ENCODE peak calls at places on chromosomes 2 and 18, in nine cellular contexts. One of them, this sample, is unnamed.

GRCh38 chr2:23631391-23631790 is 246.4 kb downstream of the KLHL29 start:
- DNase-seq in K562: no peak
- DNase-seq in endothelial cell of umbilical vein: no peak
- DNase-seq in HCT116: no peak
- DNase-seq in sigmoid colon: no peak
- DNase-seq in adrenal gland: no peak
- DNase-seq in A549: no peak
- DNase-seq in ovary: no peak
- DNase-seq in body of pancreas: no peak
- DNase-seq in this sample: no peak

GRCh38 chr18:59729781-59730180 is 32.6 kb upstream of the CCBE1 start:
- DNase-seq in ovary: no peak
- DNase-seq in endothelial cell of umbilical vein: no peak
- DNase-seq in body of pancreas: no peak
- DNase-seq in A549: peak
- DNase-seq in HCT116: no peak
- DNase-seq in sigmoid colon: no peak
- DNase-seq in K562: no peak
- DNase-seq in adrenal gland: no peak
- DNase-seq in this sample: no peak

GRCh38 chr2:195280024-195280423 is 377.0 kb upstream of the SLC39A10 start:
- DNase-seq in adrenal gland: no peak
- DNase-seq in sigmoid colon: no peak
- DNase-seq in A549: no peak
- DNase-seq in endothelial cell of umbilical vein: no peak
- DNase-seq in K562: no peak
- DNase-seq in ovary: no peak
- DNase-seq in body of pancreas: no peak
- DNase-seq in HCT116: no peak
- DNase-seq in this sample: no peak

GRCh38 chr2:203453858-203454451 is 81.1 kb downstream of the RAPH1 start:
- DNase-seq in sigmoid colon: no peak
- DNase-seq in endothelial cell of umbilical vein: peak
- DNase-seq in A549: peak
- DNase-seq in adrenal gland: peak
- DNase-seq in ovary: no peak
- DNase-seq in HCT116: peak
- DNase-seq in K562: peak
- DNase-seq in body of pancreas: peak
- DNase-seq in this sample: no peak

GRCh38 chr2:223396993-223397392 is 205.2 kb downstream of the SCG2 start:
- DNase-seq in HCT116: no peak
- DNase-seq in K562: no peak
- DNase-seq in endothelial cell of umbilical vein: no peak
- DNase-seq in body of pancreas: no peak
- DNase-seq in A549: no peak
- DNase-seq in ovary: no peak
- DNase-seq in sigmoid colon: no peak
- DNase-seq in adrenal gland: no peak
- DNase-seq in this sample: no peak

GRCh38 chr18:60873708-60874107 is 459.5 kb upstream of the CDH20 start:
- DNase-seq in body of pancreas: no peak
- DNase-seq in sigmoid colon: no peak
- DNase-seq in A549: no peak
- DNase-seq in adrenal gland: no peak
- DNase-seq in HCT116: no peak
- DNase-seq in endothelial cell of umbilical vein: peak
- DNase-seq in ovary: no peak
- DNase-seq in K562: no peak
- DNase-seq in this sample: no peak

GRCh38 chr2:16719409-16719808 is 53.8 kb upstream of the CYRIA start:
- DNase-seq in A549: no peak
- DNase-seq in adrenal gland: no peak
- DNase-seq in body of pancreas: no peak
- DNase-seq in endothelial cell of umbilical vein: no peak
- DNase-seq in sigmoid colon: no peak
- DNase-seq in ovary: no peak
- DNase-seq in HCT116: no peak
- DNase-seq in K562: no peak
- DNase-seq in this sample: no peak

GRCh38 chr18:78978336-78979057 is 1.1 kb upstream of the SALL3 start:
- DNase-seq in HCT116: no peak
- DNase-seq in ovary: no peak
- DNase-seq in endothelial cell of umbilical vein: no peak
- DNase-seq in K562: no peak
- DNase-seq in body of pancreas: no peak
- DNase-seq in A549: no peak
- DNase-seq in adrenal gland: no peak
- DNase-seq in sigmoid colon: no peak
- DNase-seq in this sample: no peak

GRCh38 chr2:109558076-109558882 is 55.5 kb downstream of the SEPTIN10 start:
- DNase-seq in adrenal gland: no peak
- DNase-seq in endothelial cell of umbilical vein: peak
- DNase-seq in sigmoid colon: no peak
- DNase-seq in HCT116: peak
- DNase-seq in body of pancreas: peak
- DNase-seq in ovary: no peak
- DNase-seq in K562: no peak
- DNase-seq in A549: peak
- DNase-seq in this sample: peak

GRCh38 chr2:185782223-185782769 is 43.7 kb downstream of the FSIP2 start:
- DNase-seq in ovary: no peak
- DNase-seq in adrenal gland: no peak
- DNase-seq in K562: no peak
- DNase-seq in sigmoid colon: no peak
- DNase-seq in body of pancreas: no peak
- DNase-seq in HCT116: no peak
- DNase-seq in endothelial cell of umbilical vein: no peak
- DNase-seq in A549: no peak
- DNase-seq in this sample: no peak

GRCh38 chr18:24659837-24660720 is 199.6 kb downstream of the HRH4 start:
- DNase-seq in A549: no peak
- DNase-seq in body of pancreas: peak
- DNase-seq in HCT116: no peak
- DNase-seq in K562: no peak
- DNase-seq in ovary: peak
- DNase-seq in adrenal gland: no peak
- DNase-seq in sigmoid colon: peak
- DNase-seq in endothelial cell of umbilical vein: peak
- DNase-seq in this sample: peak

GRCh38 chr2:216974321-216975302 is 114.7 kb upstream of the TNP1 start:
- DNase-seq in endothelial cell of umbilical vein: no peak
- DNase-seq in sigmoid colon: peak
- DNase-seq in HCT116: no peak
- DNase-seq in adrenal gland: no peak
- DNase-seq in K562: no peak
- DNase-seq in ovary: peak
- DNase-seq in body of pancreas: no peak
- DNase-seq in A549: no peak
- DNase-seq in this sample: no peak

GRCh38 chr2:1550658-1551316 is 137.5 kb downstream of the TPO start:
- DNase-seq in A549: peak
- DNase-seq in HCT116: peak
- DNase-seq in ovary: peak
- DNase-seq in sigmoid colon: peak
- DNase-seq in endothelial cell of umbilical vein: peak
- DNase-seq in K562: peak
- DNase-seq in body of pancreas: peak
- DNase-seq in adrenal gland: peak
- DNase-seq in this sample: peak

GRCh38 chr2:145682536-145683157 is 1162.7 kb upstream of the ZEB2 start:
- DNase-seq in K562: no peak
- DNase-seq in ovary: no peak
- DNase-seq in adrenal gland: no peak
- DNase-seq in endothelial cell of umbilical vein: peak
- DNase-seq in sigmoid colon: no peak
- DNase-seq in HCT116: no peak
- DNase-seq in A549: no peak
- DNase-seq in body of pancreas: no peak
- DNase-seq in this sample: no peak

GRCh38 chr2:11482473-11483031 is 16.6 kb upstream of the E2F6 start:
- DNase-seq in ovary: peak
- DNase-seq in A549: no peak
- DNase-seq in adrenal gland: no peak
- DNase-seq in HCT116: no peak
- DNase-seq in endothelial cell of umbilical vein: no peak
- DNase-seq in K562: no peak
- DNase-seq in body of pancreas: no peak
- DNase-seq in sigmoid colon: no peak
- DNase-seq in this sample: no peak

DNA sequence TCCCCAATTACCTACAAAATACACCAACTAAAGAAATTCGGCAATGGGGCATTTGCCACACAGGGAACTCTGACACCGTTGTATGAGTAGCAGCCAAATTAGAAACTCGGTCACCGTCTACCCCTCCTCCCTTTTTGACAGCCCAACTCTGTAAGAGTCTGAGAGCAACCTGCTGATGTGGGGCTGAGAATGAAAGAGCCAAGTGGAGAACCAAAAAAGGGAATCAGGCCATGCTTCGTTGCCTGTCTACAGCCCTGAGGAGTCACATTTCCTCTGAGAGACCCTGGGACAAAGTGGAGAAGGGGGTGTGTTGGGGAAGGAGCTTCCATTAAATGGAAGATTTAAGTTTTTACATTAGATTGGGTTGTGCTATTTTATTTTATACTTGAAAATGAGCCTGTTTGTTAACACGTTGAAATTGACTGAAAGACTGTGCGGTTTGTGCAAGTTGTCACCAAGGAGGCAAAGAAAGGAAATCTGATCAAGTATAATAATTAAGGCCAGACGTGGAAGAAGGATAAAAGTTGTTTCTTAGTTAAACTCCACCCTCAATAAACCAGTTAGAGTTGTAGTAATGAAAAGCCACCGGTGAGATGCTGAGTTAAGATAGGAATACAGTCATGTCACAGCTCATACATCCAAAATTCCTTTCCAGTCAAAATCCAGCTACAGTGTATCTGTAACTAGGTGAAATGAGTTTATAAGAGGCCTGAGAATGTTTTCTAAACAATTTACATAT is 131.7 kb upstream of the CREB1 start:
- DNase-seq in body of pancreas: no peak
- DNase-seq in adrenal gland: no peak
- DNase-seq in K562: no peak
- DNase-seq in ovary: no peak
- DNase-seq in A549: no peak
- DNase-seq in endothelial cell of umbilical vein: no peak
- DNase-seq in HCT116: no peak
- DNase-seq in sigmoid colon: no peak
- DNase-seq in this sample: no peak
- TF ChIP-seq POLR2A in body of pancreas: no peak
- TF ChIP-seq POLR2A in adrenal gland: no peak
- TF ChIP-seq POLR2A in K562: no peak
- TF ChIP-seq POLR2A in ovary: no peak
- TF ChIP-seq POLR2A in A549: no peak
- TF ChIP-seq POLR2A in endothelial cell of umbilical vein: no peak
- TF ChIP-seq POLR2A in HCT116: no peak
- TF ChIP-seq POLR2A in sigmoid colon: no peak
- TF ChIP-seq POLR2A in this sample: no peak

DNA sequence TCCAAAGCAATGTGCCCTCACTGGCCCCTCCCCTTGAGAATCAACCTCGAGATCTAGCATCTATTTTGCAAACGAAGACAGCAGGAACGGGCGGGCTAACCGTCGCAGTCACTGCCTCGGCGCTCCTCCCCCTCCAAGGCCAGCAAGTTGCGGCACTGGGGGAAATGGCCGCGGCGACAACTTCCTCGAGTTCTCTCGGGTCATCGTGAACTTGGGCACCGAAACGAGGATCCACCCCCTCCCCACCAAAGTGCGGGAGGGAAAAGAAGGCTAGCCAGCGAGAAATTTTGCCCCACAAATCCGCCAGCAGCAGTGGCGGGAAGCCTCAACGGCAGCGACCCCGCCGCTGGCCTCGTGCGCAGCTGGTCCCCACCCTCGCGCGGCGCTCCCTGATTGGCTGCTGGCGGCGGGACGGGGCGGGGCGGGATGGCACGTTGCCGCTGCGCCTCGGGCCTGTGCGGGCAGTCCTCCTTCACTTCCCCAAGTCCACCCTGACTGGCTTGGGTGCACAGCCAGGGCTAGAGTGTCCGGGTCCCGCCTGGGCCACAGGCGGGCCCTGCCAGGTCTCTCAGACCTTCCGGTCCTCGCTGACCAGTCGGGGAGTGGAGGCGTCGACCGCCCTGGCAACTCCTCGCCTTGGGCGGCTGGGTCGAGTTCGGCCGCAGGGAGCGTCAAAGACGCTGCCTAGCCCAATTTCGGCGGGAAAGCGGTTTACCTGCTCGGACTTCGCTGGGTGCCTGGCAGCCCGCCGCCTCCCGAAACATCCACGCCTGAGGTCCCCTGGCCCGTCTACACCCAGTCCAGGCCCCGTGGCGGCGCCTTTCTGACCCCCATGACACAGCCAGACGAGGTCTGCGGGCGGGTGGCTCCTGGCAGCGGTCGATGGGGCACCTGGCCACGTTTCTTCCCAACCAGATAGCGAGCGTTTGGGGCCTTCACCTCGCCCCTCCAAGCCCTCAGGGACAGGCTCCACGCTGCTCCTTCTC is at the start of gene BOLL:
- DNase-seq in body of pancreas: no peak
- DNase-seq in ovary: no peak
- DNase-seq in adrenal gland: no peak
- DNase-seq in HCT116: no peak
- DNase-seq in sigmoid colon: no peak
- DNase-seq in endothelial cell of umbilical vein: no peak
- DNase-seq in K562: no peak
- DNase-seq in A549: no peak
- DNase-seq in this sample: no peak
- H3K4me3 ChIP-seq in body of pancreas: peak
- H3K4me3 ChIP-seq in ovary: peak
- H3K4me3 ChIP-seq in adrenal gland: peak
- H3K4me3 ChIP-seq in HCT116: no peak
- H3K4me3 ChIP-seq in sigmoid colon: peak
- H3K4me3 ChIP-seq in endothelial cell of umbilical vein: peak
- H3K4me3 ChIP-seq in K562: no peak
- H3K4me3 ChIP-seq in A549: peak
- H3K4me3 ChIP-seq in this sample: peak

DNA sequence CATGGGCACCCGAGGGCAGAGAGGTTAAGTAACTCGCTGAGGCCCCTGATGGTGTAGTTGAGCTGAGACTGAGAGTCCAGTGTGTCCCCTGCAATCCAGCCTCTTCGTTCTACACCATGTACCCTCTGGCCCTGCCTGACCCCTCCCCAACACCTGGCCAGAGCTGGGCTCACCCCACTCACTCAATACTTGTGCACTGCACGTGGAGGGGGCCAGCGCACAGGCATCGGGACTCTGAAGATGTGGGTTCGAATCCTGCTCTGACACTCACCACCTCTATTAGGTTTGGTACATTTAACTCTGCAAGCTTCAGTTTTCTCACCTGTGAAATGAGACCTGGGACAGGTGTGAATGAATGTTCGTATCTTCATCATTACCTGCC is 24.2 kb upstream of the FOSL2 start:
- DNase-seq in endothelial cell of umbilical vein: no peak
- DNase-seq in K562: no peak
- DNase-seq in sigmoid colon: no peak
- DNase-seq in HCT116: no peak
- DNase-seq in adrenal gland: no peak
- DNase-seq in ovary: no peak
- DNase-seq in body of pancreas: no peak
- DNase-seq in A549: no peak
- DNase-seq in this sample: no peak
- TF ChIP-seq POLR2A in endothelial cell of umbilical vein: no peak
- TF ChIP-seq POLR2A in K562: no peak
- TF ChIP-seq POLR2A in sigmoid colon: no peak
- TF ChIP-seq POLR2A in HCT116: no peak
- TF ChIP-seq POLR2A in adrenal gland: no peak
- TF ChIP-seq POLR2A in ovary: no peak
- TF ChIP-seq POLR2A in body of pancreas: no peak
- TF ChIP-seq POLR2A in A549: no peak
- TF ChIP-seq POLR2A in this sample: no peak

GRCh38 chr2:43594875-43595274 is 963 bp downstream of the THADA start:
- DNase-seq in A549: no peak
- DNase-seq in K562: no peak
- DNase-seq in endothelial cell of umbilical vein: no peak
- DNase-seq in ovary: no peak
- DNase-seq in body of pancreas: no peak
- DNase-seq in sigmoid colon: no peak
- DNase-seq in HCT116: no peak
- DNase-seq in adrenal gland: no peak
- DNase-seq in this sample: no peak
- H3K4me3 ChIP-seq in A549: peak
- H3K4me3 ChIP-seq in K562: peak
- H3K4me3 ChIP-seq in endothelial cell of umbilical vein: no peak
- H3K4me3 ChIP-seq in ovary: peak
- H3K4me3 ChIP-seq in body of pancreas: no peak
- H3K4me3 ChIP-seq in sigmoid colon: peak
- H3K4me3 ChIP-seq in HCT116: peak
- H3K4me3 ChIP-seq in adrenal gland: peak
- H3K4me3 ChIP-seq in this sample: no peak

This sample was measured in transverse colon.